ENCODE peak calls at places on chromosomes 4 and X, in four cellular contexts. One of them, this sample, is unnamed.
A peak's percentile ranks its signal among the peaks of the same experiment; 100 is the strongest.

GRCh38 chr4:103011378-103012025 is 8.0 kb downstream of the SLC9B1 start:
- DNase-seq in kidney glomerular epithelial cell: peak; percentile 48
- DNase-seq in fibroblast of the conjunctiva: no peak
- DNase-seq in NCI-H1930: no peak
- DNase-seq in this sample: no peak

GRCh38 chr4:139738846-139739613 is 73.4 kb downstream of the MGST2 start:
- DNase-seq in kidney glomerular epithelial cell: no peak
- DNase-seq in fibroblast of the conjunctiva: no peak
- DNase-seq in NCI-H1930: no peak
- DNase-seq in this sample: no peak

GRCh38 chr4:26860922-26861433 is 337 bp downstream of the STIM2 start:
- DNase-seq in kidney glomerular epithelial cell: no peak
- DNase-seq in fibroblast of the conjunctiva: no peak
- DNase-seq in NCI-H1930: peak; percentile 47
- DNase-seq in this sample: peak; percentile 33

GRCh38 chrX:72358313-72358712 is 52.6 kb upstream of the CITED1 start:
- DNase-seq in kidney glomerular epithelial cell: no peak
- DNase-seq in fibroblast of the conjunctiva: no peak
- DNase-seq in NCI-H1930: no peak
- DNase-seq in this sample: no peak

GRCh38 chr4:144646523-144647094 is 653 bp downstream of the HHIP start:
- DNase-seq in kidney glomerular epithelial cell: no peak
- DNase-seq in fibroblast of the conjunctiva: no peak
- DNase-seq in NCI-H1930: no peak
- DNase-seq in this sample: no peak

GRCh38 chr4:105440890-105441289 is 33.0 kb downstream of the PPA2 start:
- DNase-seq in kidney glomerular epithelial cell: no peak
- DNase-seq in fibroblast of the conjunctiva: no peak
- DNase-seq in NCI-H1930: no peak
- DNase-seq in this sample: no peak

GRCh38 chr4:165461176-165461835 is 82.5 kb downstream of the CPE start:
- DNase-seq in kidney glomerular epithelial cell: peak; percentile 52
- DNase-seq in fibroblast of the conjunctiva: peak; percentile 18
- DNase-seq in NCI-H1930: no peak
- DNase-seq in this sample: no peak

GRCh38 chrX:43655961-43656494 is at the start of gene MAOA:
- DNase-seq in kidney glomerular epithelial cell: no peak
- DNase-seq in fibroblast of the conjunctiva: peak; percentile 61
- DNase-seq in NCI-H1930: no peak
- DNase-seq in this sample: peak; percentile 92

GRCh38 chrX:2962346-2962745 is 33.2 kb upstream of the ARSD start:
- DNase-seq in kidney glomerular epithelial cell: no peak
- DNase-seq in fibroblast of the conjunctiva: no peak
- DNase-seq in NCI-H1930: no peak
- DNase-seq in this sample: no peak

GRCh38 chr4:124940387-124940786 is 227.9 kb upstream of the ANKRD50 start:
- DNase-seq in kidney glomerular epithelial cell: peak; percentile 99
- DNase-seq in fibroblast of the conjunctiva: peak; percentile 96
- DNase-seq in NCI-H1930: no peak
- DNase-seq in this sample: no peak

GRCh38 chrX:132795211-132795610 is 163.2 kb downstream of the HS6ST2 start:
- DNase-seq in kidney glomerular epithelial cell: no peak
- DNase-seq in fibroblast of the conjunctiva: no peak
- DNase-seq in NCI-H1930: no peak
- DNase-seq in this sample: no peak

This sample was measured in prostate gland.